ENCODE peak calls at places on chromosome 18, in five cellular contexts. D is activated CD4-positive, CD25-positive, alpha-beta regulatory T cell; L is NCI-H1092 treated with DMSO at 0.1 percent for 48 hours; I is right lobe of liver; A is HepG2. J is an unnamed sample.

GRCh38 chr18:73270919-73271318 is 403.1 kb upstream of the NETO1 start:
- DNase-seq in D (no peak), L (peak), I (no peak), A (no peak), J (no peak)

GRCh38 chr18:39523281-39523680 is 1957.7 kb upstream of the CELF4 start:
- DNase-seq in D (no peak), L (no peak), I (no peak), A (peak), J (no peak)

GRCh38 chr18:9577361-9577760 is 37.0 kb downstream of the PPP4R1 start:
- DNase-seq in D (no peak), L (no peak), I (no peak), A (no peak), J (no peak)

GRCh38 chr18:75249672-75250470 is 39.3 kb downstream of the TSHZ1 start:
- DNase-seq in D (no peak), L (no peak), I (no peak), A (no peak), J (no peak)

GRCh38 chr18:13446024-13446423 is 227.5 kb downstream of the LDLRAD4 start:
- DNase-seq in D (no peak), L (no peak), I (no peak), A (no peak), J (no peak)

GRCh38 chr18:45998244-45998643 is 31.1 kb upstream of the EPG5 start:
- DNase-seq in D (no peak), L (no peak), I (no peak), A (no peak), J (no peak)

GRCh38 chr18:43108469-43108868 is 7.0 kb downstream of the RIT2 start:
- DNase-seq in D (no peak), L (no peak), I (no peak), A (no peak), J (no peak)

GRCh38 chr18:48834421-48835011 is 116.2 kb downstream of the SMAD7 start:
- DNase-seq in D (peak), L (no peak), I (peak), A (no peak), J (peak)

GRCh38 chr18:57980573-57981348 is 63.3 kb upstream of the NEDD4L start:
- DNase-seq in D (no peak), L (no peak), I (no peak), A (no peak), J (no peak)

GRCh38 chr18:51417643-51418483 is 220.4 kb upstream of the MEX3C start:
- DNase-seq in D (no peak), L (no peak), I (no peak), A (no peak), J (no peak)

GRCh38 chr18:8046421-8046820 is 479.3 kb downstream of the PTPRM start:
- DNase-seq in D (no peak), L (no peak), I (no peak), A (no peak), J (no peak)

GRCh38 chr18:59123588-59124369 is 15.9 kb upstream of the SEC11C start:
- DNase-seq in D (no peak), L (no peak), I (no peak), A (no peak), J (no peak)

GRCh38 chr18:49015886-49016647 is 65.3 kb upstream of the SMAD7 start:
- DNase-seq in D (no peak), L (no peak), I (peak), A (no peak), J (no peak)

GRCh38 chr18:78596794-78597193 is 382.8 kb upstream of the SALL3 start:
- DNase-seq in D (no peak), L (no peak), I (no peak), A (no peak), J (no peak)

GRCh38 chr18:31723998-31724711 is 36.5 kb downstream of the SLC25A52 start:
- DNase-seq in D (no peak), L (no peak), I (peak), A (no peak), J (no peak)

GRCh38 chr18:59140287-59140885 is 702 bp downstream of the SEC11C start:
- DNase-seq in D (no peak), L (peak), I (peak), A (peak), J (no peak)

GRCh38 chr18:42183746-42184145 is 228.7 kb downstream of the PIK3C3 start:
- DNase-seq in D (no peak), L (no peak), I (no peak), A (no peak), J (no peak)

GRCh38 chr18:44826418-44827259 is 146.0 kb downstream of the SETBP1 start:
- DNase-seq in D (no peak), L (peak), I (peak), A (no peak), J (no peak)

GRCh38 chr18:48801728-48802542 is 148.8 kb downstream of the SMAD7 start:
- DNase-seq in D (no peak), L (no peak), I (peak), A (no peak), J (no peak)

GRCh38 chr18:7729858-7730257 is 162.7 kb downstream of the PTPRM start:
- DNase-seq in D (no peak), L (no peak), I (no peak), A (no peak), J (no peak)

GRCh38 chr18:69845588-69846506 is 101.8 kb downstream of the CD226 start:
- DNase-seq in D (no peak), L (peak), I (no peak), A (no peak), J (no peak)